ENCODE peak calls at places on chromosome 21, in four cellular contexts. D is coronary artery, L is OCI-LY7, Z is A549. G is an unnamed sample.

GRCh38 chr21:37757631-37758376 is 158.5 kb downstream of the KCNJ6 start:
- DNase-seq in D (no peak), L (no peak), Z (no peak), G (no peak)

GRCh38 chr21:30444204-30444603 is 4.1 kb downstream of the KRTAP15-1 start:
- DNase-seq in D (no peak), Z (no peak), L (no peak), G (no peak)

GRCh38 chr21:31781737-31782136 is 49.8 kb upstream of the SCAF4 start:
- DNase-seq in D (no peak), L (no peak), Z (peak), G (no peak)

GRCh38 chr21:17786219-17787181 is 32.7 kb downstream of the C21orf91 start:
- DNase-seq in D (no peak), L (no peak), Z (no peak), G (no peak)

GRCh38 chr21:44024895-44025353 is 12.8 kb downstream of the TRAPPC10 start:
- DNase-seq in D (peak), Z (no peak), L (no peak), G (no peak)

GRCh38 chr21:41326414-41327080 is 9.9 kb downstream of the FAM3B start:
- DNase-seq in Z (no peak), D (no peak), L (no peak), G (peak)

GRCh38 chr21:45357436-45358260 is 47.3 kb upstream of the COL18A1 start:
- DNase-seq in D (no peak), L (no peak), Z (no peak), G (no peak)

GRCh38 chr21:14523234-14523633 is 22.9 kb downstream of the SAMSN1 start:
- DNase-seq in D (no peak), L (no peak), Z (no peak), G (no peak)

GRCh38 chr21:31553461-31553860 is 106.0 kb upstream of the SOD1 start:
- DNase-seq in L (no peak), Z (no peak), D (no peak), G (no peak)

GRCh38 chr21:38455403-38455802 is 42.9 kb downstream of the ERG start:
- DNase-seq in L (no peak), Z (no peak), D (no peak), G (no peak)

GRCh38 chr21:40841524-40842196 is 5.3 kb downstream of the DSCAM start:
- DNase-seq in D (no peak), Z (peak), L (no peak), G (peak)

GRCh38 chr21:44498965-44499560 is 40.9 kb downstream of the KRTAP10-1 start:
- DNase-seq in Z (no peak), D (no peak), L (no peak), G (no peak)

GRCh38 chr21:35281946-35282345 is 232.8 kb upstream of the RUNX1 start:
- DNase-seq in L (no peak), Z (no peak), D (no peak), G (no peak)

GRCh38 chr21:15210235-15210678 is 145.5 kb upstream of the NRIP1 start:
- DNase-seq in L (no peak), D (peak), Z (peak), G (no peak)

GRCh38 chr21:45624356-45624854 is 19.1 kb upstream of the PCBP3 start:
- DNase-seq in Z (no peak), D (peak), L (no peak), G (no peak)

GRCh38 chr21:16502897-16503296 is 773.1 kb downstream of the USP25 start:
- DNase-seq in Z (no peak), L (no peak), D (no peak), G (no peak)

GRCh38 chr21:14889080-14889805 is 175.6 kb downstream of the NRIP1 start:
- DNase-seq in Z (no peak), D (no peak), L (no peak), G (no peak)

GRCh38 chr21:31420354-31420753 is 76.3 kb upstream of the TIAM1 start:
- DNase-seq in Z (no peak), L (no peak), D (no peak), G (no peak)

GRCh38 chr21:38506606-38507331 is 8.5 kb upstream of the ERG start:
- DNase-seq in D (no peak), L (no peak), Z (no peak), G (no peak)

GRCh38 chr21:31484219-31484618 is 140.2 kb upstream of the TIAM1 start:
- DNase-seq in D (no peak), L (no peak), Z (no peak), G (no peak)

GRCh38 chr21:35120631-35121180 is 71.6 kb upstream of the RUNX1 start:
- DNase-seq in D (no peak), L (no peak), Z (no peak), G (no peak)

GRCh38 chr21:26966978-26967913 is at the start of gene ADAMTS5:
- DNase-seq in L (no peak), Z (no peak), D (peak), G (peak)

GRCh38 chr21:16624468-16625102 is 888.3 kb upstream of the CXADR start:
- DNase-seq in Z (no peak), L (no peak), D (no peak), G (no peak)

GRCh38 chr21:35394634-35395369 is 345.7 kb upstream of the RUNX1 start:
- DNase-seq in D (no peak), L (no peak), Z (no peak), G (no peak)

GRCh38 chr21:45060675-45061311 is 13.6 kb upstream of the ADARB1 start:
- DNase-seq in Z (no peak), L (no peak), D (no peak), G (no peak)

GRCh38 chr21:39136711-39137110 is 46.5 kb downstream of the PSMG1 start:
- DNase-seq in L (no peak), Z (no peak), D (no peak), G (no peak)

GRCh38 chr21:18218331-18218730 is 26.3 kb upstream of the CHODL start:
- DNase-seq in D (no peak), Z (no peak), L (no peak), G (no peak)

GRCh38 chr21:24729568-24729967 is 877.7 kb downstream of the MRPL39 start:
- DNase-seq in D (no peak), Z (no peak), L (no peak), G (no peak)

GRCh38 chr21:24727803-24728425 is 879.4 kb downstream of the MRPL39 start:
- DNase-seq in D (no peak), L (no peak), Z (no peak), G (no peak)
- TF ChIP-seq CTCF in D (no peak), L (no peak), Z (no peak), G (no peak)

DNA sequence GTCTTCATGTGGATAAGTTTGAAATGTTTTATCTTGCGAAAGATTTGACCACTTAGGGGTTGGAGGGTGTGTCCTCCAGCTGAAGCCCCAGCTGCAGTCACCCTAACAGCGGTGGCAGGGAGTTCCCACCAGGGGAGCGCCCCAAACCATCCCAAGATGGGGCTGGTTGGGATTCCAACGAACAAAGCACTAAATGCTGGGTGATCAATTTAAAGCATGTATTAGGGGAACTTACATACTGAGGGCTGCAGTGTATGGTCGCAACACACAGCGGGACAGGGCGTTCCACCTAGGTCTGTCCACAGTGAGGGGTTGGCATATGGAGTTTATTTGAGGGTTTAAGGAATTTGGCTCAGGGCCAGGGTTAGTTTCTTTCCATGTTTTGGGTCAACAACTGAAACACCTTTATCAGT is 26.3 kb downstream of the SLC37A1 start:
- DNase-seq in D (no peak), L (peak), Z (no peak), G (no peak)
- TF ChIP-seq CTCF in D (no peak), L (peak), Z (no peak), G (peak)

DNA sequence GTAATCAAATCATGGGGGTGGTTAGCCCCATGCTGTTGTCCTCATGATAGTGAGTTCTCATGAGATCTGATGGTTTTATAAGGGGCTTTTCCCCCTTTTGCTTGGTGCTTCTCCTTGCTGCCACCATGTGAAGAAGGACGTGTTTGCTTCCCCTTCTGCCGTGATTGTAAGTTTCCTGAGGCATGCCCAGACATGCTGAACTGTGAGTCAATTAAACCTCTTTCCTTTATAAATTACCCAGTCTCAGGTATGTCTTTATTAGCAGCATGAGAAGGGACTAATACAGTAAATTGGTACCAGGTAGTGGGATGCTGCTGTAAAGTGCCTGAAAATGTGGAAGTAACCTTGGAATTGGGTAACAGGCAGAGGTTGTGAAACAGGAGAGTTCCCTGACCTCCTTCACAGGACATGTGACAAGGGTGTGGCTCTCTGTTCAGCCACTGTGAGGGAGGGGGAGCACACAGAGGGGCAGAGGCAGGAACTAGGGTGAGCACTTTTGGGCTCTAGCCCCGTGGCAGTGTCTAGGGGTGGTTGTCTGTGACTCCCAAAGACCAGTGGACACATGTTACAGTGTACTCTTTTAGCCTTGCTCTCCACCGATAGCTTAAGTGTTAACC is 105.3 kb downstream of the BACH1 start:
- DNase-seq in L (no peak), Z (peak), D (no peak), G (no peak)
- TF ChIP-seq CTCF in L (no peak), Z (no peak), D (no peak), G (no peak)

DNA sequence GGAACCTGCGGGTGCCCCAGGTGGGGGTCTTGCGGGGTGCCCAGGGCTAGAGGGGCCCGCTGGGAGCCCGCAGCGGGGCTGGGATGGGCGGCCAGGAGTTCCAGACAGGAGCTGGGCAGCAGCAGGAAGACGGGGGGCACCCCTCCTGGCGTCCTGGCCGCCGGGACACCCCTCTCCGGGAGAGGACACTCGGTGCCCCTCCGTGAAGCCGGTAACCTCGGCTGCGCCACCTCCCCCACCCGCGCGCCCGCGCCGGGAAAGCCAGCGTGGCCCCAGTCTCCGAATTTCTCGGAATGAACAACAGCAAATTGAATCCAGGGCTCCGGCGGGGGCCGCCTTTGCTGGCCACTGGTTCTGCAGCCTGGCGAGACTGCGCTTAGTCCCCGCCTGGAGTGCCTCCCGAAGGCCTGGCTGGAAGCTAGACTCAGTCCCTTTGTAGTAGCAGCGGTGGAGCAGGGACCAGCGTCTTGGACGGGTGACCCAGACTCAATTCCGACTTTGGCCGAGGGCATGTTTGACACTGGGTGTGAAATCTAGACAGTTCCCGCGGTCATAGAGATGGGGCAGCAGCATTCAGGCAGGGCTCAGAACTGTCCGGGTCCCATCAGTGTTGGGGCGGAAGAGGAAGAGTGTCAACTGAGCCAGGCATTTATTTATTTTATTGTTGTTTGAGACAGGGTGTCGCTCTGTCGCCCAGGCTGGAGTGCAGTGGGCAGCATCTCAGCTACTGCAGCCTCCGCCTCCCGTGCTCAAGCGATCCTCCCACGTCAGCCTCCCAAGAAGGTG is 766 bp downstream of the IFNGR2 start:
- DNase-seq in L (peak), D (peak), Z (no peak), G (peak)
- TF ChIP-seq CTCF in L (no peak), D (no peak), Z (no peak), G (peak)

GRCh38 chr21:36422279-36423098 is 37.3 kb downstream of the CHAF1B start:
- DNase-seq in D (no peak), Z (peak), L (peak), G (no peak)
- TF ChIP-seq CTCF in D (peak), Z (peak), L (peak), G (peak)

G was measured in type B pancreatic cell.